ENCODE peak calls at places on chromosomes 1 and 21, in five cellular contexts. M is aorta, P is GM23338, N is MM.1S, T is PC-3. X is an unnamed sample.

GRCh38 chr1:158793604-158794003 is 12.6 kb upstream of the OR6N2 start:
- DNase-seq in P (peak), T (no peak), N (peak), M (no peak), X (peak)

GRCh38 chr1:68384321-68384813 is 65.4 kb downstream of the RPE65 start:
- DNase-seq in T (peak), P (no peak), N (no peak), M (peak), X (no peak)

GRCh38 chr1:230909974-230910754 is 41.8 kb upstream of the C1orf198 start:
- DNase-seq in P (no peak), N (no peak), T (no peak), M (peak), X (no peak)

GRCh38 chr1:10628685-10629084 is 153.9 kb downstream of the PEX14 start:
- DNase-seq in N (no peak), M (peak), P (no peak), T (no peak), X (no peak)

GRCh38 chr1:10161121-10161520 is 49.2 kb upstream of the KIF1B start:
- DNase-seq in M (no peak), P (no peak), N (no peak), T (no peak), X (no peak)

GRCh38 chr1:231943084-231943483 is 316.5 kb downstream of the DISC1 start:
- DNase-seq in T (no peak), N (no peak), P (no peak), M (no peak), X (no peak)

GRCh38 chr1:10779201-10779600 is 17.2 kb downstream of the CASZ1 start:
- DNase-seq in T (peak), M (no peak), N (no peak), P (no peak), X (no peak)

GRCh38 chr1:20361805-20362381 is 71.2 kb downstream of the VWA5B1 start:
- DNase-seq in N (no peak), P (peak), T (peak), M (no peak), X (no peak)

GRCh38 chr1:13652238-13652637 is 47.8 kb upstream of the PRDM2 start:
- DNase-seq in P (no peak), N (no peak), T (peak), M (no peak), X (no peak)

GRCh38 chr1:228989176-228989575 is 253.9 kb downstream of the RHOU start:
- DNase-seq in N (no peak), M (no peak), P (no peak), T (no peak), X (no peak)

GRCh38 chr1:19169642-19170041 is 40.4 kb downstream of the UBR4 start:
- DNase-seq in P (no peak), T (no peak), M (no peak), N (peak), X (no peak)

GRCh38 chr1:81590171-81590570 is 210.6 kb upstream of the ADGRL2 start:
- DNase-seq in M (no peak), P (no peak), N (no peak), T (no peak), X (no peak)

GRCh38 chr1:48870596-48870995 is 93.9 kb upstream of the BEND5 start:
- DNase-seq in M (no peak), N (peak), P (peak), T (peak), X (no peak)

GRCh38 chr1:115924730-115925129 is 51.6 kb upstream of the SLC22A15 start:
- DNase-seq in T (peak), P (peak), N (no peak), M (no peak), X (no peak)

GRCh38 chr1:57850572-57850971 is 426.7 kb upstream of the DAB1 start:
- DNase-seq in P (peak), T (no peak), M (no peak), N (no peak), X (no peak)

GRCh38 chr1:247528812-247529474 is 7.3 kb downstream of the OR2C3 start:
- DNase-seq in N (no peak), P (no peak), M (no peak), T (peak), X (no peak)

GRCh38 chr1:159924025-159924790 is 1.1 kb downstream of the TAGLN2 start:
- DNase-seq in N (peak), P (peak), T (peak), M (peak), X (peak)

GRCh38 chr1:9920606-9921005 is 10.5 kb upstream of the CTNNBIP1 start:
- DNase-seq in P (no peak), M (no peak), N (no peak), T (no peak), X (no peak)

GRCh38 chr1:61742620-61743431 is 546 bp downstream of the PATJ start:
- DNase-seq in N (no peak), T (peak), M (peak), P (peak), X (no peak)

GRCh38 chr21:36388076-36388475 is 2.9 kb downstream of the CHAF1B start:
- DNase-seq in P (peak), M (no peak), T (no peak), N (no peak), X (no peak)

GRCh38 chr21:36385909-36386642 is 884 bp downstream of the CHAF1B start:
- DNase-seq in N (no peak), M (no peak), T (peak), P (peak), X (no peak)

GRCh38 chr21:36385233-36385908 is at the start of gene CHAF1B:
- DNase-seq in P (peak), T (peak), N (peak), M (peak), X (peak)

GRCh38 chr21:36381841-36382589 is 3.2 kb upstream of the CHAF1B start:
- DNase-seq in N (no peak), M (no peak), T (peak), P (no peak), X (no peak)

GRCh38 chr21:36384885-36385232 is 333 bp upstream of the CHAF1B start:
- DNase-seq in T (no peak), N (no peak), M (no peak), P (no peak), X (no peak)
- H3K4me3 ChIP-seq in T (peak), N (peak), M (no peak), P (peak), X (no peak)

DNA sequence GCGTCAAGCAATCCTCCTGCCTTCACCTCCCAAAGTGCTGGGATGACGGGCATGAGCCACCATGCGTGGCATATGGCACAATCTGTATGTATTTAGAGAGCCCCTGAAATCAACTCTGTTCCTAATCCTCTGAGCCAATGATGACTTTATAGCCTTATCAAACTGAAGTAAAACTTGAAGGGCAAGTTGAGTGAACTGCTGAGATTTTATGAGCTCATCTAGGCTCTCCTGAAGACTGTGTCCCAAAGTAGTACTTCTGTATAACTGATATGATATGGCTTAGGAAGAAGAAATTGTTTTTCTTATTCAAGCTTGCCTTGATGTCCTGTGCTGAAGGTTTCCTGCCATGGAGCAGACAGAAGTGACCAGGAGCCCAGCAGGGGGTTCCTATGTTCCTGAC is 23.7 kb upstream of the NKAIN1 start:
- DNase-seq in T (no peak), N (no peak), M (no peak), P (no peak), X (no peak)
- H3K27ac ChIP-seq in T (no peak), N (no peak), M (no peak), P (no peak), X (no peak)

GRCh38 chr1:6447016-6447817 is 18.8 kb downstream of the TNFRSF25 start:
- DNase-seq in T (no peak), M (no peak), N (no peak), P (peak), X (no peak)
- H3K4me3 ChIP-seq in T (peak), M (no peak), N (no peak), P (peak), X (peak)

DNA sequence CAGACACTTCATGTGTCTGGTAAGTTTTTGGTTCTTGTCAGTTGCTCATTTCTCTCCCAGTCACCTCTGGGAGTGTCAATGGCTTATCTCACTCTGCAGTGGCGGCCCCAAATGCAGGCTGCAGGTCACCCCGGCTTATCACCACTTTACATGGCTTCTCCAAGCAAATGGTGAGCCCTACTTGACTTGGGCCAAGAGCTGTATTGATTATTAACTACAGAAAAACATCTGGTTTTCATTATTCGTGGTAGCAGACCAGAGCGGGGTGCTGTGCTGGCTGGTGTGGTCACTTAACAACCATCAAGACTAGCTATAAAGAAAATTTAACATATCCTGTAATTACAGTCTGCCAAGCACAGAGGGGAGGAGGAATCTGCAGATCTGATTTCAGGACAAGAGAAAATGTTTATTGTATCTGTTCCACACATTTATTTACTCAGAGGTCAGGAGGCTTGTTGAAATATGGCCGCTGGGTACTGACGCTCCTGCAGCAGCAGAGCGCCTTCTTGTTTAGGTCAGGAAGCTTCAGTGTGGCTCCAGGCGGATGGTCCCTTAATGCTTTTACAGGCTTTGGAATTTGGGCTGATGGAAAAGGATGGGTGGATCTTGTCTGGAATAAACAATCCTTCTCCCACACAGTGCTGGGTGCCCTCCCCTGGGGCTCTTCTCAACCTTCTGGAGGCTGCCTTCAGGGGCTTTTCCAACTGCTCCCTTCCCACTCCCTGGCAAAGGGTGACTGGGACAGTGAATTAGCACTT is 87.8 kb downstream of the HLX start:
- DNase-seq in M (no peak), T (no peak), P (no peak), N (no peak), X (no peak)
- H3K27ac ChIP-seq in M (no peak), T (peak), P (no peak), N (no peak), X (no peak)

GRCh38 chr1:179129702-179130473 is 48.0 kb downstream of the TOR3A start:
- DNase-seq in P (no peak), M (no peak), N (peak), T (no peak), X (peak)
- H3K4me3 ChIP-seq in P (no peak), M (no peak), N (peak), T (no peak), X (peak)

GRCh38 chr1:154222918-154223317 is 2.2 kb downstream of the UBAP2L start:
- DNase-seq in M (no peak), P (no peak), N (no peak), T (no peak), X (no peak)

GRCh38 chr1:154221815-154222081 is 993 bp downstream of the UBAP2L start:
- DNase-seq in N (peak), P (peak), T (peak), M (no peak), X (no peak)

GRCh38 chr1:154220970-154221814 is 437 bp downstream of the UBAP2L start:
- DNase-seq in P (peak), T (peak), M (peak), N (peak), X (peak)

GRCh38 chr1:154220071-154220969 is at the start of gene UBAP2L:
- DNase-seq in T (peak), N (peak), P (peak), M (peak), X (peak)

DNA sequence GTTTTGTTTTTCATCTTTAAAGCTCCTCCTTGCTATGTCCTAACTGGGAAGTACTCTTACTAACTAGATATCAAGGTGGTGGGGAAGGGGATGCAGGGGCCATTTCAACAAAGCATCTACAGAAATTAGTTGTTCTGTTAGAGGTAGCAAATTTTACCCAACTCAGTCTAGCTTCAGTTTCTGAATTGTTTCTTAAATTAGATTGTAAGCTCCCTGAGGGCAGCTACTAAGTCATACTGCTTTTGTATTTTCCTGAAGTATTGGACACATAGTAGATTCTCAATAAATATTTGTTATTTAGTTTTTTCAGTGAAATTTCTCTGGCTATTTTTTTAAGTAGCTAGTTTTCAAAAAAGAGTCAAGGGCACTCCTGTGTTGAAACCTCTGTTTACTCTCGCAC is 1.8 kb downstream of the UBAP2L start:
- DNase-seq in P (no peak), N (no peak), T (no peak), M (no peak), X (no peak)
- H3K27ac ChIP-seq in P (peak), N (no peak), T (no peak), M (no peak), X (peak)

GRCh38 chr1:200737647-200738296 is 921 bp upstream of the CAMSAP2 start:
- DNase-seq in M (no peak), N (no peak), P (peak), T (no peak), X (no peak)
- H3K4me3 ChIP-seq in M (peak), N (peak), P (peak), T (peak), X (no peak)

GRCh38 chr21:38303300-38303699 is 46.5 kb downstream of the KCNJ15 start:
- DNase-seq in P (no peak), N (no peak), M (peak), T (peak), X (no peak)

GRCh38 chr21:38298833-38299232 is 42.0 kb downstream of the KCNJ15 start:
- DNase-seq in T (no peak), N (no peak), M (no peak), P (no peak), X (no peak)

GRCh38 chr21:38300180-38300579 is 43.4 kb downstream of the KCNJ15 start:
- DNase-seq in M (no peak), T (no peak), N (peak), P (no peak), X (peak)

GRCh38 chr21:38299651-38300050 is 42.9 kb downstream of the KCNJ15 start:
- DNase-seq in M (no peak), T (no peak), P (no peak), N (no peak), X (no peak)

DNA sequence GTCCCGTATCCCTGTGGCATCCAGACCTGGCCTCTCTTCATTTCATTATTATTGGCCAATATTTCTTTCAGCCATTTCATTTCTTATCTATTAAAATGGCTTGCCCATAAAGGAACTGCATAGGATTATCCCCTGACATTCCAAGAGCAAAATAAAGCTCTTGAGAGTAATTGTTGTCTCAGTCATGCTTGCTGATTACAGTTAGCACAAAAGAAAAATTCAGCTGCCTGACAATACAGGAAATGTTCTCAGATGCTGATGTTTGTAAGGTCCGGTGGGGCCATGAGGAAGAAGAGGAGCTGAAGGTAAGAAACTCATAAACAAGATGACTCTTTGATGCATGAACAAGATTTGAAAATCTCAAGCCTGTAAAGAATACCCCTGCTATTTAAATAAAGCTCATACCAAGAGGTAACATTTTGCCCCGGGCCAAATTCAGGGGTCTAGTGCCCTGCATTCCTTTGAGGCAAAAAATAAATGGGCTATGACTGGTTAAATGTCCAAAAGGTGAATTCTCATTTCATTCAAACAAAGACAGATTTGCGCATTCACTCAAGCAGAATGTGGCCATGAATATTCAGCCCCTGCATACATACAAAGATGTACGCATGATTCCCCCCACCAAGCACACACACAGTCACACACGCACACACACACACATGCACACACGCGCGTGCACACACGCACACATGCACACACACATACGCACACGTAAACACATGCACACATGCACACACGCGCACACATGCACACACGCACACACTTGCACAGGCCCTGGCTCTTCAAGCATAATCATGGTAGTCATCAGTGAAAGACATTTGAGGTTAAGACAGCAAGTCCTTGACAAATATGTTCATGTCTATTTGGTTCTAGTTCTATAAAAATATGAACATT is 44.8 kb downstream of the KCNJ15 start:
- DNase-seq in N (no peak), P (no peak), T (no peak), M (no peak), X (no peak)
- H3K27ac ChIP-seq in N (no peak), P (no peak), T (no peak), M (no peak), X (no peak)

GRCh38 chr1:119275145-119275929 is 93.2 kb upstream of the HAO2 start:
- DNase-seq in N (peak), P (peak), M (no peak), T (peak), X (no peak)

GRCh38 chr1:119276558-119276957 is 92.0 kb upstream of the HAO2 start:
- DNase-seq in P (peak), M (no peak), T (peak), N (no peak), X (no peak)

GRCh38 chr1:119275930-119276215 is 92.7 kb upstream of the HAO2 start:
- DNase-seq in M (no peak), T (no peak), N (no peak), P (no peak), X (no peak)

GRCh38 chr1:119285482-119285881 is 83.1 kb upstream of the HAO2 start:
- DNase-seq in T (peak), N (no peak), M (no peak), P (no peak), X (no peak)

DNA sequence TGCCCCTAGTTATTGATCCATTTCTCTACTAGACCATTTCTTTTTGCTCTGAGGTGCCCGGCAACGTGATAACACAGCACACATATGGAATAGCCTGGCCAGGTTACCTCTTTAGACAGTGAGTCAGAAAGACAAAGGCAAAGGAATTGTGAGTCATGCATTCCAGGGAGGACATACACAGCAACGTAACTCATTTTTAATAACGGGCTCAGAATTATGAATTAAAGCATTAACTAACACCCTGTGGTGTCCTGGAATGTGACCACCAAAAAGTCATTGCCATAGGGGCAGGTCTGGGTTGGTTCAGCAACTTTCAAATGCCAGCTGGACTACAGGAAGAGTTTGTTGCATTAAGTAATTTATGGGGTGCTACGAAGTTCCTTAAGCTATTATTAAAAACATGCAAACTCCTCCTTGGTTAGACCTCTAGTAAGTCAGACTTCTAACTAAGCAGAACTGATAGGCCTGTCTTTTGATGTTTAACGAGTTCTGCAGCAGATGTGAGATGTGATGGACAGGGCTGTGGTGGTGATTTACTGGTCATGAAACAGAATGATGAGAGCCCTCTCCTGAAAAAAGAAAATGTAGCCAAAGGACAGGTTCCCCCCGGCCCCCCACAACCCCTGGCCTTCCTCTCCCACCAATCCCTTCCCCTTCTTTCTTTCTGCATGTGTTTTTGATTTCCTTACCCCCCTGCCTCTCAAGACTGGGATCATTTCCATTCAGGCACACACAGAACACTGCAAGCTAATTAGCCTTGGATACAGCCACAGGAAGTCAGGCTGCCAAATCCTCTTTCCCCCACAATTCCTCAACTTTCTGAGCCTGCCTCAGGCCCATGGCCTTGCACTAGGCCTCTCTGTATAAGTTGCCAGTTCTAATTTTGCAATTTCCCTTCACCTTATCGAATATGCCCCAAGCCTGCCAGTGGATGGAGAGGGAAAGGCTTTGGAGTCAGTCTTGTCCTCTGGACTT is 88.9 kb upstream of the HAO2 start:
- DNase-seq in N (no peak), T (peak), M (no peak), P (no peak), X (no peak)
- H3K4me3 ChIP-seq in N (no peak), T (no peak), M (no peak), P (no peak), X (no peak)

DNA sequence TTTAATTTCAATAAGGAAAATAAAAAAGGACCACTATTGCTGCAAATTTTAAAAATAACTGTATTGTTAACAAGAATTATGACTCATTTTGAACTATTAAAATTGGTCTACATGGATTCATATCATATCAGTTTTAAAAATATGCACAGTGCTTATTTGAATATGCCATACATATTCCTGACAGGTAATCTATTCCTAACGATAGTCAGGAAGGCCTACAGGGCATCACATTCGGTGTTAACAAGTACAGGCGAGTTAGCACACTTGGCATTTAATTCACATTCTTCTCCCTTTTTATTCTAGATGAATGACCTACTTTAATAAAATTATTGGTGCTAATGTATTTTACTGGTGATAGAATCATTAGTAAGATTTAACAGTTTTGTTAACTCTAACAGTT is 174.6 kb downstream of the USH2A start:
- DNase-seq in N (no peak), T (no peak), M (no peak), P (no peak), X (no peak)
- H3K27ac ChIP-seq in N (no peak), T (no peak), M (no peak), P (no peak), X (no peak)